ENCODE peak calls at places on chromosomes 16 and 17, in eight cellular contexts. X, N, H, M, S, U, J and Y are unnamed samples.

GRCh38 chr17:73278465-73279453 is 17.1 kb upstream of the CPSF4L start:
- DNase-seq in X (no peak), N (no peak), H (no peak), M (no peak), S (peak), U (peak), J (no peak), Y (no peak)

GRCh38 chr16:8859913-8860881 is 8.6 kb downstream of the CARHSP1 start:
- DNase-seq in X (no peak), N (no peak), H (peak), M (no peak), S (no peak), U (no peak), J (peak), Y (no peak)

GRCh38 chr16:52498640-52499039 is 48.3 kb downstream of the TOX3 start:
- DNase-seq in X (no peak), N (no peak), H (no peak), M (no peak), S (no peak), U (no peak), J (no peak), Y (no peak)

GRCh38 chr16:85418978-85419491 is 194.1 kb upstream of the GSE1 start:
- DNase-seq in X (no peak), N (no peak), H (peak), M (no peak), S (no peak), U (no peak), J (peak), Y (peak)

GRCh38 chr17:74949455-74950115 is 13.9 kb downstream of the OTOP3 start:
- DNase-seq in X (no peak), N (no peak), H (no peak), M (no peak), S (no peak), U (no peak), J (no peak), Y (no peak)

GRCh38 chr17:9658593-9659211 is 13.4 kb downstream of the USP43 start:
- DNase-seq in X (no peak), N (no peak), H (no peak), M (no peak), S (no peak), U (no peak), J (no peak), Y (no peak)

GRCh38 chr17:77854759-77855745 is 103.5 kb upstream of the TNRC6C start:
- DNase-seq in X (no peak), N (no peak), H (no peak), M (no peak), S (no peak), U (no peak), J (no peak), Y (no peak)

GRCh38 chr17:28404812-28405570 is 1.0 kb downstream of the SLC46A1 start:
- DNase-seq in X (no peak), N (no peak), H (no peak), M (no peak), S (no peak), U (no peak), J (peak), Y (no peak)

GRCh38 chr17:40179923-40180659 is 2.8 kb downstream of the RAPGEFL1 start:
- DNase-seq in X (no peak), N (no peak), H (no peak), M (no peak), S (no peak), U (peak), J (no peak), Y (no peak)

GRCh38 chr16:25449802-25450201 is 192.2 kb upstream of the ZKSCAN2 start:
- DNase-seq in X (no peak), N (no peak), H (no peak), M (no peak), S (no peak), U (no peak), J (no peak), Y (no peak)

GRCh38 chr16:5220705-5221104 is 123.1 kb upstream of the EEF2KMT start:
- DNase-seq in X (no peak), N (no peak), H (no peak), M (no peak), S (no peak), U (no peak), J (no peak), Y (no peak)

GRCh38 chr17:48056879-48057278 is 8.7 kb downstream of the NFE2L1 start:
- DNase-seq in X (no peak), N (no peak), H (no peak), M (no peak), S (no peak), U (no peak), J (no peak), Y (no peak)

GRCh38 chr16:58970775-58971174 is 236.7 kb upstream of the GOT2 start:
- DNase-seq in X (no peak), N (no peak), H (no peak), M (no peak), S (no peak), U (no peak), J (no peak), Y (no peak)

GRCh38 chr17:73613947-73614655 is 30.1 kb downstream of the SDK2 start:
- DNase-seq in X (no peak), N (no peak), H (peak), M (no peak), S (no peak), U (peak), J (no peak), Y (no peak)

GRCh38 chr16:68995011-68995504 is 110.4 kb upstream of the HAS3 start:
- DNase-seq in X (no peak), N (no peak), H (no peak), M (no peak), S (peak), U (peak), J (no peak), Y (no peak)
- TF ChIP-seq CTCF in X (no peak), N (peak), H (no peak), M (no peak), S (no peak), U (peak), J (no peak), Y (no peak)

DNA sequence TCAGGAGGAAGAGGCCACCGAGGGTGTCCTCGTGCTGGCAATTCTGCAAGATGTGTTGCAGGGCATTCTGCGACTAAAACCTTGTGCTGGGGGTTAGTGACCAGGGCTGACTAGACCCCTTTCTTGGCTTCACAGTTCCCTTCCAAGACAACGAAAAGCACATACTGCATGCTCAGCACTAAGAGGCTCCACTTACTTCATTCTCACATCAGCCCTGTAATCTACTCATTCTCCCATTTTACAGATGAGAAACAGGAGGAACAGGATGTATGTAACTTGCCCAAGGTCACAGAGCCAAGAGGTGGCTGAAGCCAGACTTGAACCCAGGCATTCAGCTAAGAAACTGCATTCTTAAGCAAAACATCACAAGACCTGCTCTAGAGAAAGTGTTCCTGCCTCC is 5.3 kb upstream of the PHOSPHO1 start:
- DNase-seq in X (no peak), N (no peak), H (no peak), M (no peak), S (no peak), U (no peak), J (no peak), Y (no peak)
- TF ChIP-seq CTCF in X (no peak), N (no peak), H (no peak), M (no peak), S (no peak), U (no peak), J (no peak), Y (no peak)

DNA sequence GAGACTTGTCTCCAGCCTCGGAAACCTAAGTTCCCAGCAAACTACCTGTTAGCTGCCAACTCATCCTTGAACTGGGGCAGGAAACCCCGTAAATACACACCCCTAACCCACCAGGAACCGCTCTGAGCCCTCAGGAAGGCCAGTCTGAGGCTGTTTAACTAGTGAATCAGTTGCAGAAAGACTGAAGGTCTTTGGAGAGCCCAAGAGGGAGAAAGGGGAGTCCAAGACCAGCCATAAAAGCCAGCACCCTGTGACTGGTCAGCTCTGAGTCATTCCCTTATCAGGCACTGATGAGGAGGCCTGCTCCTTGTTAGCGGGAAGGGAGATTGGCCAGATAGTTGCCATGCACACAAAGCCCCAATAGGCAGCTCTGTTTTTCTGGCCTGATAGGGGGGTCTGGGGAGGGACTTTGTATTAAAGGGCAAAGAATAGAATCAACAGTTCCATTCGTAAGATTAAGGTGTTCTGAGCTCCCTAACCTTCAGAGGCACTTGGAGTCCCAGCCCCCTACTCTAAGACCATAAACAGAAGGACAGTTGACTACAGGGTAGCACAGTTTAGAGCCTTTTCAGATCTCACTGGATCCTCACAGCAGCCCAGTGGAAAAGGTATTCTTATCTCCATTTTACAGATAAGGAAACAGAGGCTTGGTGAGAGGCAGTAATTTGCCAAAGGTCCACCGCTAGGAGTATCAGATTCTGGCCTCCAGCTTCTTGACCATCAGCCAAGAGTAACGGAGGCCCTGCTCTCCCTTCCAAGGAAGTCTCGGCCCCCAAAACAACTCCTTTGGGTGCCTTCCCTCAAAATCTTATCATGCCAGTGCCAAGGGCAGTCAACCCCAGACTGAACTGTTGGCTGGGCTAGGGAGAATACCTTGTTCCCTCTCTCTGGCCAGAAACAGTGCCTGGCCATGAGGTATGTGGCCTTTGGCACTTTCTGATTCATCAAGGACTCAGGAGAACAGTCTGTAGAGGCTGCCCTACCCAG is 2.2 kb upstream of the KRT19 start:
- DNase-seq in X (no peak), N (no peak), H (no peak), M (no peak), S (no peak), U (no peak), J (no peak), Y (no peak)
- TF ChIP-seq CTCF in X (no peak), N (no peak), H (no peak), M (no peak), S (no peak), U (no peak), J (no peak), Y (no peak)

GRCh38 chr17:38619451-38619795 is 13.7 kb upstream of the SRCIN1 start:
- DNase-seq in X (no peak), N (no peak), H (no peak), M (peak), S (no peak), U (no peak), J (no peak), Y (no peak)

GRCh38 chr17:38619937-38620550 is 14.3 kb upstream of the SRCIN1 start:
- DNase-seq in X (peak), N (no peak), H (no peak), M (peak), S (no peak), U (no peak), J (no peak), Y (no peak)

GRCh38 chr17:38617967-38618760 is 12.4 kb upstream of the SRCIN1 start:
- DNase-seq in X (no peak), N (no peak), H (no peak), M (no peak), S (no peak), U (no peak), J (no peak), Y (no peak)

GRCh38 chr17:38616361-38616760 is 10.6 kb upstream of the SRCIN1 start:
- DNase-seq in X (no peak), N (no peak), H (no peak), M (no peak), S (no peak), U (no peak), J (no peak), Y (no peak)

DNA sequence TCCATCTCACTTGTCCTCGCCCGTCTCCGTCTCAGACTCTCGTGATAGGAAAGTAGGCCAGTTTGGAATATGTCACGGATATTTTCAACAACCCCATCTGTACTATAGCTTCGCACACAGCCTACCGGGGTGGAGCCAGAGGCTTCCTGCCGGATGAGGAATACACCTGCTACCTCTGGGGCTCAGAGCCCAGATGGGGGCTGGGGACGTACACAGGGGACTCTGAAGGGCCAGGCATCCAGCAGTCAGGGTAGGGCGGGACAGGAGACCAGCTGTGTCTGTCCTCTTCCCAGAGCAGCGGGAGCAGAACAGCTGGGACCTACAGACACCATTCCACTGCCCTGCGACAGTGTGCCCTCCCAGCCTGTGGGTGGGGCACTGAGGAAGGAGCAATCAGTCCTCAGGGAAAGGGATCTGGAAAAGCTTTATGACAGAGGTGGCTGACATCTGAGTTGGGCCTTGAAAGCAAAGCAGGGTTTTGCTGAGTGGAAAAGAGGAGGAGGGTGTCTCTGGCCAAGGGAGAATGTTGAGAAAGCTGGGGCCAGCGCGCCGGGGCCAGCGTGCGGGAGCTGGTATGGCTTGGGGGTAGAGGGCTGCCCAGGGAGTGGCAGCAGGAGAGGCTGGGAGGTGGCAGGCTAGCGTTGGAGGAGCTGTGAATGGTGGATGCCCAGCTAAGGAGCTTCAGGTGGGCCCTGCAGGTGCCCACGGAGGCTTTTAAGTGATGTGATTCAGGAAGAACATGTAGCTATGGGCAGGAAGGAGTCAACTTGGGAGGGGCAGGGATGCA is 11.5 kb upstream of the SRCIN1 start:
- DNase-seq in X (no peak), N (no peak), H (no peak), M (no peak), S (no peak), U (no peak), J (no peak), Y (no peak)
- TF ChIP-seq CTCF in X (no peak), N (no peak), H (no peak), M (no peak), S (no peak), U (no peak), J (no peak), Y (no peak)

GRCh38 chr17:33730131-33730530 is 437.0 kb upstream of the ASIC2 start:
- DNase-seq in X (no peak), N (no peak), H (no peak), M (no peak), S (no peak), U (no peak), J (no peak), Y (no peak)

GRCh38 chr17:33725675-33726271 is 432.7 kb upstream of the ASIC2 start:
- DNase-seq in X (peak), N (peak), H (no peak), M (peak), S (no peak), U (no peak), J (peak), Y (no peak)
- TF ChIP-seq CTCF in X (peak), N (peak), H (peak), M (peak), S (peak), U (peak), J (peak), Y (no peak)

GRCh38 chr17:18105595-18105994 is 3.0 kb upstream of the MYO15A start:
- DNase-seq in X (no peak), N (no peak), H (no peak), M (no peak), S (no peak), U (no peak), J (no peak), Y (no peak)
- TF ChIP-seq CTCF in X (no peak), N (no peak), H (no peak), M (no peak), S (no peak), U (no peak), J (no peak), Y (no peak)

GRCh38 chr16:88383401-88384221 is 852 bp downstream of the ZNF469 start:
- DNase-seq in X (no peak), N (no peak), H (peak), M (no peak), S (no peak), U (no peak), J (peak), Y (peak)
- TF ChIP-seq CTCF in X (peak), N (no peak), H (peak), M (peak), S (peak), U (peak), J (peak), Y (no peak)

GRCh38 chr17:63446218-63446980 is at the start of gene CYB561:
- DNase-seq in X (peak), N (no peak), H (peak), M (peak), S (peak), U (peak), J (peak), Y (peak)
- TF ChIP-seq CTCF in X (peak), N (no peak), H (no peak), M (peak), S (no peak), U (peak), J (peak), Y (no peak)

GRCh38 chr16:50056226-50056625 is 9.5 kb upstream of the HEATR3 start:
- DNase-seq in X (no peak), N (no peak), H (no peak), M (no peak), S (no peak), U (no peak), J (no peak), Y (no peak)
- TF ChIP-seq CTCF in X (no peak), N (no peak), H (no peak), M (no peak), S (peak), U (no peak), J (no peak), Y (no peak)